ENCODE peak calls at places on chromosome 10, in seven cellular contexts. O, F, E, T, W, J and M are unnamed samples.

GRCh38 chr10:32199724-32200394 is 143.6 kb upstream of the KIF5B start:
- DNase-seq in O (no peak), T (no peak), W (no peak), F (no peak), E (no peak), J (no peak), M (no peak)

GRCh38 chr10:103493362-103493871 is at the start of gene NEURL1:
- DNase-seq in J (no peak), W (no peak), T (peak), E (peak), O (no peak), F (no peak), M (no peak)

GRCh38 chr10:129833988-129834387 is 130.1 kb downstream of the EBF3 start:
- DNase-seq in O (no peak), T (peak), W (no peak), J (no peak), E (no peak), F (no peak), M (no peak)

GRCh38 chr10:69406302-69406811 is 10.4 kb downstream of the TACR2 start:
- DNase-seq in E (no peak), T (peak), O (peak), F (no peak), J (no peak), W (no peak), M (no peak)

GRCh38 chr10:24331457-24331856 is 122.5 kb downstream of the KIAA1217 start:
- DNase-seq in E (no peak), O (no peak), J (peak), F (no peak), W (no peak), T (no peak), M (no peak)

GRCh38 chr10:36538945-36539586 is 586.3 kb upstream of the ANKRD30A start:
- DNase-seq in O (no peak), W (no peak), F (no peak), T (no peak), E (no peak), J (no peak), M (no peak)

GRCh38 chr10:17210361-17210760 is 8.9 kb upstream of the TRDMT1 start:
- DNase-seq in J (no peak), T (no peak), O (no peak), F (no peak), W (no peak), E (no peak), M (no peak)

GRCh38 chr10:49273082-49273465 is 25.9 kb upstream of the C10orf71 start:
- DNase-seq in F (no peak), J (no peak), T (no peak), E (no peak), W (no peak), O (no peak), M (peak)

GRCh38 chr10:123132576-123133477 is 2.9 kb upstream of the HMX3 start:
- DNase-seq in O (peak), J (peak), F (peak), E (peak), T (peak), W (peak), M (peak)

GRCh38 chr10:86900955-86901354 is 56.5 kb downstream of the MMRN2 start:
- DNase-seq in J (no peak), F (no peak), W (no peak), T (no peak), E (no peak), O (peak), M (peak)

GRCh38 chr10:80204193-80204714 is 1.1 kb downstream of the ANXA11 start:
- DNase-seq in W (no peak), E (peak), J (no peak), O (no peak), T (no peak), F (no peak), M (no peak)

GRCh38 chr10:112744525-112744924 is 205.5 kb upstream of the TCF7L2 start:
- DNase-seq in O (no peak), T (no peak), F (no peak), E (no peak), J (no peak), W (no peak), M (no peak)

GRCh38 chr10:114715171-114715670 is 57.1 kb upstream of the ABLIM1 start:
- DNase-seq in J (no peak), F (no peak), O (no peak), T (no peak), W (no peak), E (no peak), M (no peak)

GRCh38 chr10:33129181-33129928 is 171.3 kb upstream of the ITGB1 start:
- DNase-seq in T (no peak), W (no peak), O (no peak), E (no peak), J (no peak), F (no peak), M (peak)

GRCh38 chr10:12419279-12419847 is 70.0 kb downstream of the CAMK1D start:
- DNase-seq in W (no peak), F (peak), T (no peak), E (no peak), O (no peak), J (peak), M (peak)

GRCh38 chr10:9613338-9613737 is 1404.3 kb upstream of the CELF2 start:
- DNase-seq in W (no peak), F (no peak), J (no peak), O (no peak), E (peak), T (no peak), M (no peak)

GRCh38 chr10:102476466-102477141 is 25.3 kb upstream of the C10orf95 start:
- DNase-seq in W (no peak), O (no peak), J (no peak), T (no peak), F (no peak), E (no peak), M (no peak)

GRCh38 chr10:118669020-118669766 is 73.7 kb upstream of the PRLHR start:
- DNase-seq in O (no peak), W (no peak), T (no peak), E (no peak), J (no peak), F (no peak), M (no peak)

GRCh38 chr10:103703941-103704919 is 151.1 kb downstream of the SH3PXD2A start:
- DNase-seq in J (no peak), E (no peak), F (no peak), T (peak), W (no peak), O (no peak), M (no peak)

GRCh38 chr10:30270247-30270646 is 78.8 kb downstream of the MTPAP start:
- DNase-seq in J (no peak), W (no peak), F (no peak), T (peak), E (no peak), O (no peak), M (no peak)

GRCh38 chr10:31037749-31038148 is 6.1 kb upstream of the ZNF438 start:
- DNase-seq in J (no peak), E (no peak), F (no peak), T (no peak), O (no peak), W (no peak), M (no peak)

GRCh38 chr10:112026438-112026837 is 157.1 kb downstream of the GPAM start:
- DNase-seq in F (no peak), W (no peak), O (no peak), J (no peak), E (no peak), T (no peak), M (no peak)

GRCh38 chr10:122323941-122324675 is 50.4 kb upstream of the PLEKHA1 start:
- DNase-seq in E (no peak), T (no peak), O (no peak), W (no peak), F (no peak), J (no peak), M (peak)

GRCh38 chr10:29136401-29136800 is 152.5 kb upstream of the LYZL1 start:
- DNase-seq in W (no peak), O (no peak), F (no peak), E (no peak), T (no peak), J (no peak), M (no peak)

GRCh38 chr10:13593560-13593959 is 6.8 kb downstream of the PRPF18 start:
- DNase-seq in F (no peak), T (no peak), J (no peak), E (no peak), O (no peak), W (no peak), M (no peak)

GRCh38 chr10:88114368-88114767 is 250.9 kb downstream of the PTEN start:
- DNase-seq in E (peak), F (no peak), J (no peak), T (peak), O (no peak), W (no peak), M (no peak)

GRCh38 chr10:2908851-2909630 is 158.3 kb upstream of the PFKP start:
- DNase-seq in T (no peak), W (no peak), E (no peak), J (no peak), O (no peak), F (no peak), M (no peak)

GRCh38 chr10:21732067-21732772 is 198.2 kb downstream of the MLLT10 start:
- DNase-seq in J (no peak), W (no peak), F (no peak), T (peak), O (peak), E (peak), M (no peak)

GRCh38 chr10:27745719-27746363 is at the start of gene MKX:
- DNase-seq in J (peak), W (peak), E (no peak), T (peak), F (no peak), O (peak), M (no peak)